ENCODE peak calls at places on chromosome 7, in four cellular contexts. One of them, this sample, is unnamed.
A peak's percentile ranks its signal among the peaks of the same experiment; 100 is the strongest.

GRCh38 chr7:151890355-151891004 is 13.6 kb upstream of the PRKAG2 start:
- DNase-seq in ascending aorta: peak; percentile 30
- DNase-seq in heart right ventricle: no peak
- DNase-seq in CD4-positive, alpha-beta T cell: no peak
- DNase-seq in this sample: no peak

GRCh38 chr7:52712938-52713337 is 322.5 kb upstream of the POM121L12 start:
- DNase-seq in ascending aorta: no peak
- DNase-seq in heart right ventricle: no peak
- DNase-seq in CD4-positive, alpha-beta T cell: no peak
- DNase-seq in this sample: no peak

GRCh38 chr7:42151309-42151708 is 85.7 kb downstream of the GLI3 start:
- DNase-seq in ascending aorta: no peak
- DNase-seq in heart right ventricle: no peak
- DNase-seq in CD4-positive, alpha-beta T cell: no peak
- DNase-seq in this sample: no peak

GRCh38 chr7:131533566-131534561 is 22.6 kb downstream of the PODXL start:
- DNase-seq in ascending aorta: no peak
- DNase-seq in heart right ventricle: no peak
- DNase-seq in CD4-positive, alpha-beta T cell: no peak
- DNase-seq in this sample: no peak

GRCh38 chr7:154975984-154976383 is 26.9 kb downstream of the PAXIP1 start:
- DNase-seq in ascending aorta: no peak
- DNase-seq in heart right ventricle: no peak
- DNase-seq in CD4-positive, alpha-beta T cell: no peak
- DNase-seq in this sample: no peak

GRCh38 chr7:130298927-130299326 is 6.0 kb downstream of the CPA4 start:
- DNase-seq in ascending aorta: no peak
- DNase-seq in heart right ventricle: no peak
- DNase-seq in CD4-positive, alpha-beta T cell: no peak
- DNase-seq in this sample: no peak

GRCh38 chr7:137127058-137127457 is 216.5 kb downstream of the PTN start:
- DNase-seq in ascending aorta: no peak
- DNase-seq in heart right ventricle: no peak
- DNase-seq in CD4-positive, alpha-beta T cell: no peak
- DNase-seq in this sample: no peak

GRCh38 chr7:129728875-129729467 is 117.5 kb downstream of the NRF1 start:
- DNase-seq in ascending aorta: no peak
- DNase-seq in heart right ventricle: no peak
- DNase-seq in CD4-positive, alpha-beta T cell: no peak
- DNase-seq in this sample: no peak

GRCh38 chr7:80350430-80350829 is 161.4 kb downstream of the GNAT3 start:
- DNase-seq in ascending aorta: no peak
- DNase-seq in heart right ventricle: no peak
- DNase-seq in CD4-positive, alpha-beta T cell: no peak
- DNase-seq in this sample: no peak

GRCh38 chr7:1368682-1369571 is 90.3 kb downstream of the MICALL2 start:
- DNase-seq in ascending aorta: no peak
- DNase-seq in heart right ventricle: no peak
- DNase-seq in CD4-positive, alpha-beta T cell: peak; percentile 7
- DNase-seq in this sample: no peak

GRCh38 chr7:123096976-123097375 is 101.5 kb upstream of the TAS2R16 start:
- DNase-seq in ascending aorta: no peak
- DNase-seq in heart right ventricle: no peak
- DNase-seq in CD4-positive, alpha-beta T cell: no peak
- DNase-seq in this sample: no peak

GRCh38 chr7:80916770-80917681 is 1.8 kb downstream of the SEMA3C start:
- DNase-seq in ascending aorta: no peak
- DNase-seq in heart right ventricle: no peak
- DNase-seq in CD4-positive, alpha-beta T cell: no peak
- DNase-seq in this sample: no peak

GRCh38 chr7:47188653-47189315 is 393.1 kb downstream of the TNS3 start:
- DNase-seq in ascending aorta: no peak
- DNase-seq in heart right ventricle: no peak
- DNase-seq in CD4-positive, alpha-beta T cell: no peak
- DNase-seq in this sample: no peak

GRCh38 chr7:134827889-134828288 is 48.5 kb downstream of the CALD1 start:
- DNase-seq in ascending aorta: peak; percentile 77
- DNase-seq in heart right ventricle: no peak
- DNase-seq in CD4-positive, alpha-beta T cell: no peak
- DNase-seq in this sample: no peak

GRCh38 chr7:140702774-140703173 is 6.3 kb downstream of the NDUFB2 start:
- DNase-seq in ascending aorta: peak; percentile 35
- DNase-seq in heart right ventricle: no peak
- DNase-seq in CD4-positive, alpha-beta T cell: no peak
- DNase-seq in this sample: no peak

GRCh38 chr7:22728416-22729029 is 1.5 kb downstream of the IL6 start:
- DNase-seq in ascending aorta: no peak
- DNase-seq in heart right ventricle: no peak
- DNase-seq in CD4-positive, alpha-beta T cell: no peak
- DNase-seq in this sample: no peak

GRCh38 chr7:76151932-76152331 is 49.8 kb upstream of the SRRM3 start:
- DNase-seq in ascending aorta: no peak
- DNase-seq in heart right ventricle: no peak
- DNase-seq in CD4-positive, alpha-beta T cell: no peak
- DNase-seq in this sample: no peak

GRCh38 chr7:86653919-86654659 is 10.4 kb downstream of the GRM3 start:
- DNase-seq in ascending aorta: no peak
- DNase-seq in heart right ventricle: no peak
- DNase-seq in CD4-positive, alpha-beta T cell: no peak
- DNase-seq in this sample: no peak

GRCh38 chr7:506921-507622 is 12.6 kb downstream of the PDGFA start:
- DNase-seq in ascending aorta: no peak
- DNase-seq in heart right ventricle: peak; percentile 6
- DNase-seq in CD4-positive, alpha-beta T cell: no peak
- DNase-seq in this sample: no peak

GRCh38 chr7:131829911-131830310 is 273.5 kb upstream of the PODXL start:
- DNase-seq in ascending aorta: no peak
- DNase-seq in heart right ventricle: no peak
- DNase-seq in CD4-positive, alpha-beta T cell: no peak
- DNase-seq in this sample: no peak

GRCh38 chr7:7868245-7868899 is 100.2 kb upstream of the GLCCI1 start:
- DNase-seq in ascending aorta: peak; percentile 62
- DNase-seq in heart right ventricle: no peak
- DNase-seq in CD4-positive, alpha-beta T cell: no peak
- DNase-seq in this sample: no peak

GRCh38 chr7:92790987-92791386 is 45.4 kb downstream of the CDK6 start:
- DNase-seq in ascending aorta: peak; percentile 79
- DNase-seq in heart right ventricle: no peak
- DNase-seq in CD4-positive, alpha-beta T cell: no peak
- DNase-seq in this sample: no peak

GRCh38 chr7:40899151-40899550 is 764.3 kb downstream of the SUGCT start:
- DNase-seq in ascending aorta: no peak
- DNase-seq in heart right ventricle: no peak
- DNase-seq in CD4-positive, alpha-beta T cell: no peak
- DNase-seq in this sample: no peak

GRCh38 chr7:86252406-86252805 is 391.3 kb upstream of the GRM3 start:
- DNase-seq in ascending aorta: no peak
- DNase-seq in heart right ventricle: no peak
- DNase-seq in CD4-positive, alpha-beta T cell: no peak
- DNase-seq in this sample: no peak

GRCh38 chr7:2938514-2939192 is 94.5 kb upstream of the GNA12 start:
- DNase-seq in ascending aorta: peak; percentile 52
- DNase-seq in heart right ventricle: no peak
- DNase-seq in CD4-positive, alpha-beta T cell: no peak
- DNase-seq in this sample: no peak

GRCh38 chr7:81618400-81619014 is 151.3 kb downstream of the HGF start:
- DNase-seq in ascending aorta: peak; percentile 72
- DNase-seq in heart right ventricle: no peak
- DNase-seq in CD4-positive, alpha-beta T cell: no peak
- DNase-seq in this sample: no peak

GRCh38 chr7:613442-614140 is 93.9 kb upstream of the PDGFA start:
- DNase-seq in ascending aorta: no peak
- DNase-seq in heart right ventricle: no peak
- DNase-seq in CD4-positive, alpha-beta T cell: no peak
- DNase-seq in this sample: no peak

DNA sequence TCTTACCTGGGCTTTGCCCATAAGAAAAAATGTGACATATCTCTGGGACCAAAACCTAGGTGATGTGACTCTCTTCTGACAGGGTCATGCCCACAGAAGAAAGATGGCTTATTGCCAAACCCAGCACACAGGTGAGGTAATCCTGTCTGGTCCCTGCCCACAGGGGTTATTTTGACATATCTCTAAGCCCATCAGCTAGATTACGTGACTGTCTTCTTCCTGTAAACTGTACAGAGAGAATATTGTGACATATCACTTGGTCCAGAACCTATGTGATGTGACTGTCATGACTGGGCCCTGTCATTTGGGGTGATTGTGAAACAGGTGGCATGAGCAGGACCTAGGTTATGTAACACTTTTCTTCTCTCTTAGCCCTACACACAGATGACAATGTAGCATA is 48.8 kb upstream of the ZNF680 start:
- DNase-seq in ascending aorta: no peak
- DNase-seq in heart right ventricle: no peak
- DNase-seq in CD4-positive, alpha-beta T cell: no peak
- DNase-seq in this sample: no peak
- H3K9me3 ChIP-seq in ascending aorta: no peaks in the 10 kb centered on the region
- H3K9me3 ChIP-seq in heart right ventricle: no peaks in the 10 kb centered on the region
- H3K9me3 ChIP-seq in CD4-positive, alpha-beta T cell: no peaks in the 10 kb centered on the region
- H3K9me3 ChIP-seq in this sample: no peaks in the 10 kb centered on the region

DNA sequence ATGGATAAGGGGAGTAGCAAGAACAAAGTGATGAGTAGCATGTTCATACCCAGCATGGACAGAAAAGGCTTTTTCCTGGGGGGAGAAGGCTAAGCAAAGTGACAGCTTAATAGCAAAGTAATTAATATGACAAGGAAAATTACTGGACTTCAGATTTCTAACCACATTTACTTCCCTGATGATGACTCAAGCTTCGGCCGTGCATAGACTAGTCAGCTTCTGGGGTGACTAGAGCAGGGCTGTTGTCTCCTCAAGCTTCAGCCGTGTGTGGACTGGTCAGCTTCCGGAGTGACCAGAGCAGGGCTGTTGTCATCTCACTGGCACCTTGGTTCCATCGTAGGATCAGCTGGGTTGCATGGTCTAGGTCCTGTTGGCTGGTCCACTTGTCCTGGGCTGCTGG is 2.1 kb upstream of the ZNF117 start:
- DNase-seq in ascending aorta: no peak
- DNase-seq in heart right ventricle: no peak
- DNase-seq in CD4-positive, alpha-beta T cell: no peak
- DNase-seq in this sample: no peak
- H3K9me3 ChIP-seq in ascending aorta: peaks cover 35% of the 10 kb centered on the region
- H3K9me3 ChIP-seq in heart right ventricle: peaks cover 72% of the 10 kb centered on the region
- H3K9me3 ChIP-seq in CD4-positive, alpha-beta T cell: peaks cover 92% of the 10 kb centered on the region
- H3K9me3 ChIP-seq in this sample: peaks cover 6% of the 10 kb centered on the region

GRCh38 chr7:9869566-9869965 is 1104.1 kb upstream of the PHF14 start:
- DNase-seq in ascending aorta: no peak
- DNase-seq in heart right ventricle: no peak
- DNase-seq in CD4-positive, alpha-beta T cell: no peak
- DNase-seq in this sample: no peak

GRCh38 chr7:9869151-9869550 is 1104.5 kb upstream of the PHF14 start:
- DNase-seq in ascending aorta: no peak
- DNase-seq in heart right ventricle: no peak
- DNase-seq in CD4-positive, alpha-beta T cell: no peak
- DNase-seq in this sample: no peak

GRCh38 chr7:9876053-9876452 is 1097.6 kb upstream of the PHF14 start:
- DNase-seq in ascending aorta: no peak
- DNase-seq in heart right ventricle: no peak
- DNase-seq in CD4-positive, alpha-beta T cell: no peak
- DNase-seq in this sample: no peak

GRCh38 chr7:9870674-9871073 is 1103.0 kb upstream of the PHF14 start:
- DNase-seq in ascending aorta: no peak
- DNase-seq in heart right ventricle: no peak
- DNase-seq in CD4-positive, alpha-beta T cell: no peak
- DNase-seq in this sample: no peak

DNA sequence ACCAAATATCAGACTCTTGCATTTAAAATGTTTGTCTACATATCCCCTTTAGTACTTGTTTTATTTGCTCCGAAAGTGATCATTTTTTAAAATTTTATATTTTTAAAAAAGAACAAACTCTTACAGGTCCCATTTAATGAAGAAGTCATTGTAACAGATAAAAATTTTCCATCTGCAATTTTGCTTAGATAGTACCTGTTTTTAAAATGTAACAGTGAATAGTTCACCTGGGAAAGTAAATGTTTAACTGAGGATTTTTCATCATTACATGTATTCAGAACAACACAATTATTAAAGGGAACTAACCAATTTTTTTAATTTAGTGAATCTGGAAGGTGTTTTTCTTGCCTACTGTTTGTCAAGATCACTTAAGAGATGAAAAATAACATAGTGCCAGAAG is 1099.5 kb upstream of the PHF14 start:
- DNase-seq in ascending aorta: no peak
- DNase-seq in heart right ventricle: no peak
- DNase-seq in CD4-positive, alpha-beta T cell: no peak
- DNase-seq in this sample: no peak
- H3K9me3 ChIP-seq in ascending aorta: no peaks in the 10 kb centered on the region
- H3K9me3 ChIP-seq in heart right ventricle: no peaks in the 10 kb centered on the region
- H3K9me3 ChIP-seq in CD4-positive, alpha-beta T cell: no peaks in the 10 kb centered on the region
- H3K9me3 ChIP-seq in this sample: no peaks in the 10 kb centered on the region

GRCh38 chr7:147380926-147381325 is 1209.6 kb upstream of the C7orf33 start:
- DNase-seq in ascending aorta: no peak
- DNase-seq in heart right ventricle: no peak
- DNase-seq in CD4-positive, alpha-beta T cell: no peak
- DNase-seq in this sample: no peak

GRCh38 chr7:147376152-147376551 is 1214.4 kb upstream of the C7orf33 start:
- DNase-seq in ascending aorta: no peak
- DNase-seq in heart right ventricle: no peak
- DNase-seq in CD4-positive, alpha-beta T cell: no peak
- DNase-seq in this sample: no peak
- H3K9me3 ChIP-seq in ascending aorta: no peaks in the 10 kb centered on the region
- H3K9me3 ChIP-seq in heart right ventricle: peaks cover 11% of the 10 kb centered on the region
- H3K9me3 ChIP-seq in CD4-positive, alpha-beta T cell: no peaks in the 10 kb centered on the region
- H3K9me3 ChIP-seq in this sample: no peaks in the 10 kb centered on the region

DNA sequence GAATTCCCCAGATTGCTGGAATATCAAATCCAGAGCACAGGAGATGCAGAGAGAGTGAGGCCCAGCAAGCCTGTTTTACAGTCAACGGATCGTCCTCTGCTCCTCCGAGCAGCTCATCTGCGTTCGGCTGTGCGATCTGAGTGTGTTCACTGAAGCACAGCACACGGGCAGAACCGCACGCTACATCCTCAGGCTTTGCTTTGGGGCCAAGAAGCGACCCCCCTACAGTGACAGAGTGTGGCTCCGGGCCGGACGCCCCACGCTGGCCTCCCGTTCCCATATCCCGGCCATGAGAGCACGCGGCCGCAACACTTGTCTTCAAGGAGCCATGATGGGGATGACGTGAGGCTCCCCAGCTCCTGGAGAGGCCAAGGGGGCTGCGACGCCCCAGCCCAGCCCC is 431.4 kb downstream of the DNAJB6 start:
- DNase-seq in ascending aorta: no peak
- DNase-seq in heart right ventricle: no peak
- DNase-seq in CD4-positive, alpha-beta T cell: no peak
- DNase-seq in this sample: no peak
- H3K9me3 ChIP-seq in ascending aorta: no peaks in the 10 kb centered on the region
- H3K9me3 ChIP-seq in heart right ventricle: peaks cover 28% of the 10 kb centered on the region
- H3K9me3 ChIP-seq in CD4-positive, alpha-beta T cell: no peaks in the 10 kb centered on the region
- H3K9me3 ChIP-seq in this sample: no peaks in the 10 kb centered on the region

GRCh38 chr7:158129037-158130022 is 458.3 kb downstream of the PTPRN2 start:
- DNase-seq in ascending aorta: no peak
- DNase-seq in heart right ventricle: no peak
- DNase-seq in CD4-positive, alpha-beta T cell: no peak
- DNase-seq in this sample: no peak
- H3K9me3 ChIP-seq in ascending aorta: no peaks in the 10 kb centered on the region
- H3K9me3 ChIP-seq in heart right ventricle: no peaks in the 10 kb centered on the region
- H3K9me3 ChIP-seq in CD4-positive, alpha-beta T cell: no peaks in the 10 kb centered on the region
- H3K9me3 ChIP-seq in this sample: no peaks in the 10 kb centered on the region

GRCh38 chr7:57218196-57218716 is 86.0 kb upstream of the ZNF479 start:
- DNase-seq in ascending aorta: no peak
- DNase-seq in heart right ventricle: no peak
- DNase-seq in CD4-positive, alpha-beta T cell: no peak
- DNase-seq in this sample: no peak
- H3K9me3 ChIP-seq in ascending aorta: no peaks in the 10 kb centered on the region
- H3K9me3 ChIP-seq in heart right ventricle: peaks cover 59% of the 10 kb centered on the region
- H3K9me3 ChIP-seq in CD4-positive, alpha-beta T cell: peaks cover 19% of the 10 kb centered on the region
- H3K9me3 ChIP-seq in this sample: peaks cover 3% of the 10 kb centered on the region

GRCh38 chr7:158351051-158351450 is 236.6 kb downstream of the PTPRN2 start:
- DNase-seq in ascending aorta: no peak
- DNase-seq in heart right ventricle: no peak
- DNase-seq in CD4-positive, alpha-beta T cell: no peak
- DNase-seq in this sample: no peak
- H3K9me3 ChIP-seq in ascending aorta: no peaks in the 10 kb centered on the region
- H3K9me3 ChIP-seq in heart right ventricle: peaks cover 19% of the 10 kb centered on the region
- H3K9me3 ChIP-seq in CD4-positive, alpha-beta T cell: peaks cover 7% of the 10 kb centered on the region
- H3K9me3 ChIP-seq in this sample: no peaks in the 10 kb centered on the region